ENCODE peak calls at places on chromosomes 11 and 22, in five cellular contexts. A, I, U, X and O are unnamed samples. For H3K4me1, the result is how much of the 10 kb centered on the place peaks cover.

GRCh38 chr11:8258771-8259170 is 4.9 kb downstream of the LMO1 start:
- DNase-seq in A (no peak), U (no peak), X (no peak), I (no peak), O (no peak)

GRCh38 chr22:29706991-29707390 is 12.8 kb upstream of the CABP7 start:
- DNase-seq in I (no peak), X (no peak), U (no peak), A (no peak), O (no peak)

GRCh38 chr11:8477151-8477550 is 116.9 kb downstream of the STK33 start:
- DNase-seq in U (no peak), A (no peak), X (no peak), I (no peak), O (no peak)

GRCh38 chr11:78921517-78921916 is 346.9 kb upstream of the NARS2 start:
- DNase-seq in I (no peak), U (no peak), X (no peak), A (no peak), O (no peak)

GRCh38 chr11:40328890-40329617 is 1130.4 kb downstream of the LRRC4C start:
- DNase-seq in X (no peak), U (peak), I (no peak), A (peak), O (no peak)

GRCh38 chr11:87493516-87493915 is 455.8 kb downstream of the TMEM135 start:
- DNase-seq in I (no peak), U (no peak), X (no peak), A (no peak), O (no peak)

GRCh38 chr11:47617417-47617809 is 23.2 kb upstream of the C1QTNF4 start:
- DNase-seq in A (no peak), I (no peak), X (no peak), U (no peak), O (no peak)

GRCh38 chr11:95917188-95918036 is 6.5 kb downstream of the MTMR2 start:
- DNase-seq in U (no peak), X (no peak), I (no peak), A (no peak), O (no peak)

GRCh38 chr11:68767672-68768071 is 16.4 kb upstream of the TESMIN start:
- DNase-seq in A (no peak), I (no peak), X (no peak), U (no peak), O (no peak)

GRCh38 chr11:70456921-70457532 is 58.7 kb downstream of the CTTN start:
- DNase-seq in U (peak), A (no peak), X (no peak), I (no peak), O (no peak)

GRCh38 chr22:28025333-28025732 is 106.3 kb upstream of the PITPNB start:
- DNase-seq in X (no peak), U (no peak), A (no peak), I (no peak), O (no peak)

GRCh38 chr11:71499546-71499945 is 27.5 kb upstream of the KRTAP5-7 start:
- DNase-seq in I (no peak), A (no peak), X (no peak), U (no peak), O (no peak)

GRCh38 chr11:35178067-35178805 is 39.3 kb downstream of the CD44 start:
- DNase-seq in A (no peak), I (no peak), U (no peak), X (no peak), O (no peak)

GRCh38 chr11:35178862-35179261 is 39.9 kb downstream of the CD44 start:
- DNase-seq in X (no peak), A (no peak), U (no peak), I (no peak), O (no peak)

GRCh38 chr11:35174666-35175065 is 35.7 kb downstream of the CD44 start:
- DNase-seq in A (no peak), I (no peak), X (no peak), U (no peak), O (no peak)

GRCh38 chr11:35179466-35180135 is 40.6 kb downstream of the CD44 start:
- DNase-seq in U (no peak), X (no peak), I (no peak), A (no peak), O (no peak)

GRCh38 chr11:35177370-35177769 is 38.4 kb downstream of the CD44 start:
- DNase-seq in U (no peak), I (peak), A (no peak), X (no peak), O (no peak)
- H3K4me1 ChIP-seq in U (under half), I (under half), A (half or more), X (under half), O (under half)

DNA sequence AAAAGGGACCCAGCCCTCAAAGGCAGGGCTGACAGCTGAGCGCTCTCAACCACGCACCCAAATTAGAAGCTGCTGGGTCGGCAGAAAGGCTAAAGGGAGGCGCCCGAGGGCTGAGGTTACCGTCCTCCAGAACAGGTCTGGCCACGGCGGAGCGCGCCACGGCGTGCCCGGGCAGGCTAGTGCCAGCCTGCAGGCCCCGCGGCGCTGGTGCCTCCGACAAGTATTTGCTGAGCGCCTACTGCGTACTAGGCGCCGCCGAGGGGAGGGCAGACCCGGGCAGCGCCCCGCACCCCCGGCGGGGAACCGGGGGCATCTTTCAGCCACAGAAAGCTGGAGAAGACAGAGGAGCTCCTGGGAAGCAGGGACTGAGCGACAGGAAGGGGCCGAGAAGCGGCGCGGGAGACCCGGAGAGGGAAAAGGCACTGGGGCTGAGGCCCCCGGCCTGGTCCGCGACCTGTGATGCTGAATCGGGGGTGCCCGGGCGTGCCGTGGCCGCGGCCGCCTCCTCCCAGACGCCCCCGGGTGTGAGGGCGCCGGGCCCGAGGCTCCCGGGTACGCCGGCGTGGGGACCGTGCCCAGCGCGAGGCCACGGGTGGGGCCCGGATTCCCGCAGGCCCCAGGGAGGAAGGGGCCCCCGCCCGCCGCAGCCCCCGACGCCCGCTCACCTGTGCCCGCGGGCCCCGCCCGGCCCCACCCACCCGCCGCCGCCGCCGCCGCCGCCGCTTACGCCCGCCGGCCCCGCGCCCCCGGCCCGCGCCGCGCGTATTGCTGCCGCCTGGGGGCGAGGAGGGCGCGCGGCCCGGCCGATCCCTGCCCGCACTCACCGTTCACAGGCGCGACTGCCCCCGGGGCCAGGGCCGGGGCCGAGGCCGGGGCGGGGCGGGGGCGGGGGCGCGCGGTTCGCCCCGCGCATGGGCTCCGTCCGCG is 521 bp downstream of the HRAS start:
- DNase-seq in U (no peak), X (no peak), I (peak), A (no peak), O (no peak)
- H3K27ac ChIP-seq in U (peak), X (peak), I (no peak), A (no peak), O (peak)

GRCh38 chr11:1852885-1853284 is at the start of gene LSP1:
- DNase-seq in X (no peak), I (no peak), A (no peak), U (no peak), O (peak)

GRCh38 chr11:1852271-1852877 is 510 bp upstream of the LSP1 start:
- DNase-seq in U (no peak), I (no peak), A (no peak), X (no peak), O (no peak)

GRCh38 chr11:1854132-1854948 is 1.5 kb downstream of the LSP1 start:
- DNase-seq in I (no peak), A (no peak), U (no peak), X (no peak), O (no peak)

GRCh38 chr11:1854949-1855885 is 2.3 kb downstream of the LSP1 start:
- DNase-seq in A (no peak), X (no peak), U (no peak), I (no peak), O (no peak)

DNA sequence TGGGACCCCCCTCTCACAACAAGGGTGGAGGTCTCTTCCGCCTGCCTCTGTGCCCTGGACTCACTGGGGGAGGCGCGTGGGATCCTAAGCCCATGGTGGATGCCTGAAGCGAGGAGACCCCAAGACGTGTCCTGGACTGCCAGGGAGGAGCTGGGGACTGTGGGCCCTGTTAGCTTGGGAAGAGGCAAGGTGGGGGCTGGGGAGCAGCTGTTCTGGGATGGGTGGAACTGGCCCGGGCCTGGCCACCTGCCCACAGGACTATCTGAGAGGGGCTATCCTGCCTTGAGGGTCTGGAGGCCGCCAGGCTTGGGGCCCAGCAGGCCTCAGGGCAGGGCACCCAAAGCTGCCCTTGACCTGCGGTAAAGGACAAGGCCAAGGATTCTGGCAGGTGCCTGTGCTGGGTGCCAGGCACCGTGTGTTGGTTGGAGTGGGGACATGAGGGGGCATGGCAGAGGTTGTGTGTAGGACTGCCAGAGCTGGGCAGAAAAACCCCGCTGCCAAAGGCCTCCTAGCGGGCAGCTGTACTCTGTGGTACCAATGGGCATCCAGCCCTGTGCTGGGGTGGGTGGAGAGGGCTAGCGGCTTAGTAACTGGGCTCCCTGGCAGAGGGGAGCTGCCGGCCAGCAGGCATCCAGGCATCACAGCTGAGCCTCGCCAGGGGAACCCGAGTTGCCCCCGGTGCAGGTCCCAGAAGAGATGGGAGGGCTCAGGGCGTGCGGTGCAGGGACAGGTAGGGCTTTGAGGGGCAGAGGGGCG is 670 bp downstream of the LSP1 start:
- DNase-seq in I (no peak), U (no peak), X (no peak), A (no peak), O (no peak)
- TF ChIP-seq CTCF in I (no peak), U (no peak), X (no peak), A (no peak), O (no peak)

DNA sequence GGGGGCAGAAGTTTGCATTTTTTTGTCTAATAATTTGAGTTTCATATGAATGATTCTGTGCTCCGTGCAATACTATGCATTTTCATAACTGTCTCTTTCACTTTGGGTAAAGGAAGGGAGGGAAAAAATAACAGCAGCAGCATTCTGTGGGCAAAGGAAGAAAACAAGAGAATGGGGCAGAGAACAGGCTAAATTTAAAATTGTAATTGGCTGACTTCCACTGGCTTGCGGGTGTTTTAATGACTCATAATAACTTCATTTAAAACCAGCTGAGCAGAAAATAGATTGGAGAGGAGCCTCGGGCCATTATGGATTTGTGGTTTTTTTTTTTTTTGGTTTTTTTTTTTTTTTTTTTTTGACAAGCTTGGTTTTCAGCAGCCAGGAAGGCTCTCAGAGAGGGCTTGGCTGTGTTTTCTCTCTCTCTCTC is 107.4 kb downstream of the ZBTB16 start:
- DNase-seq in X (peak), U (no peak), A (no peak), I (no peak), O (no peak)
- H3K4me1 ChIP-seq in X (under half), U (under half), A (half or more), I (under half), O (half or more)

GRCh38 chr22:38026130-38027111 is 30.8 kb upstream of the PICK1 start:
- DNase-seq in X (no peak), U (no peak), A (no peak), I (no peak), O (no peak)

GRCh38 chr22:38027487-38027886 is 29.7 kb upstream of the PICK1 start:
- DNase-seq in U (no peak), A (no peak), I (no peak), X (no peak), O (no peak)

GRCh38 chr22:38023045-38023444 is 34.2 kb upstream of the PICK1 start:
- DNase-seq in A (no peak), U (no peak), X (no peak), I (no peak), O (no peak)

GRCh38 chr22:38028344-38029130 is 28.7 kb upstream of the PICK1 start:
- DNase-seq in A (no peak), U (no peak), X (no peak), I (peak), O (no peak)

DNA sequence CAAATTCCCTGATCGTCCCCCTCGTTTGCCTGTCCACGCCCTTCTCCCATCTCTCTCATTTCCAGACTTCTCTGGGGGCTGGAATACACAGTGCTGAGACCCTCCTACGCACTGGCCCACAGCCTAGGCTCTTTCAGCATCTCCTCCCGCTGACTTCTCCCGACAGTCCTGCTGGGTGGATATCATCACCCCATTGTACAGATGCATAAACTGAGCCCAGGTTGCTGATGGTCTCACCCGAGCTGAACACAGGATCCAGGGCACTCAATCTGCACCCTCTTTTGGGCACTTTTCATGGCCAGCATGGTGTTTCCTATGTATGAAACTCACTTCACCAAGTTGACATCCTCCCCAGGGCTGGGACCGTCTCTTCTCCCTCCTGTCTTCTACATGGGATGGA is 31.7 kb upstream of the PICK1 start:
- DNase-seq in U (no peak), I (no peak), A (no peak), X (no peak), O (no peak)
- H3K27ac ChIP-seq in U (no peak), I (no peak), A (no peak), X (peak), O (no peak)

DNA sequence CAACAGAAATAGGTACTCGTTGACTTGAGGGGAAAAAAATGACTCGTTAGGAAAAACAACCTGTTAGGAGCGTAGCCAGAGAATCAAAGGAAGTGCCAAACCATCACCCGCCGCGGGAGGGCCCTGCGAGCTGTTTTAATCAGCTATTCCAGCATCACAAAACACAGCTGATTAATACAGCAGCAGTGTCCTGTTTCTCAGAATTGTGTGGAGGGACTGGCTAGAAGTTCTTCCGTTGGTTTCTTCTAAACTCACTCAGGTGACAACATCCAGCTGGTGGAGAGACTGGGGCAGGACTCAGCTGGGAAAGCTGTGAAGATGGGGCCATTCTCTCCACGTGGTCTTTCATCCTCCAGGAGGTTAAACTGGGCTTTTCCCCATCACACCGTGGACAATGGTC is 28.0 kb downstream of the HSPA8 start:
- DNase-seq in U (no peak), I (no peak), X (no peak), A (no peak), O (no peak)
- TF ChIP-seq CTCF in U (no peak), I (peak), X (no peak), A (no peak), O (peak)

DNA sequence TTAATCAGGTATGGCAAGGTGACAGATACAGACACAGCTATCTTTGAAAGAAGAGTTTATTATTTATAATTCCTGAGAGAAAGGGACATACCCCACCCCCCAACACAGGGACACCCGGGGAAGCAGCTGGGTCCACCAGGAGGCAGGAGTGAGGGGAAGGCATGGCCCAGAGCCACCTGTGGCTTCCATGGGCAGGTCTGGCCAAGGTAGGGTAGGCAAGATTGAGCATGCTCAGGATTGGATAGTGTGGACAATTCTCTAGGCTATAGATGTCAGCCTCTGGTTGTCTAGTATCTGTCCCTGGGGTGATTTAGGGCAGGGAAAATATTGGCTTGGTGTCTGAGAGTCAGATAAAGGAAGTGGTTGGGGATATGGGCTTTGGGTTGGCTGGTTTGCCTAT is 27.5 kb upstream of the SMIM35 start:
- DNase-seq in A (no peak), X (no peak), U (no peak), I (no peak), O (no peak)
- H3K4me1 ChIP-seq in A (under half), X (under half), U (under half), I (under half), O (under half)